ENCODE peak calls at places on chromosomes 3 and 15, in seven cellular contexts. Y, E, H, T, V, B and U are unnamed samples.

GRCh38 chr3:156725706-156726105 is 51.3 kb downstream of the TIPARP start:
- DNase-seq in Y (no peak), E (no peak), H (no peak), T (no peak), V (no peak), B (no peak), U (no peak)

GRCh38 chr3:28000608-28001007 is 240.8 kb upstream of the CMC1 start:
- DNase-seq in Y (no peak), E (no peak), H (no peak), T (no peak), V (no peak), B (no peak), U (no peak)

GRCh38 chr3:187398955-187399354 is 30.8 kb downstream of the RTP4 start:
- DNase-seq in Y (no peak), E (no peak), H (no peak), T (no peak), V (no peak), B (no peak), U (no peak)

GRCh38 chr15:34855397-34855796 is 60.0 kb upstream of the ACTC1 start:
- DNase-seq in Y (peak), E (no peak), H (no peak), T (no peak), V (no peak), B (peak), U (peak)

GRCh38 chr3:141243295-141243707 is 11.7 kb downstream of the PXYLP1 start:
- DNase-seq in Y (peak), E (no peak), H (no peak), T (no peak), V (no peak), B (peak), U (no peak)

GRCh38 chr15:56491110-56491722 is 26.3 kb upstream of the MNS1 start:
- DNase-seq in Y (peak), E (peak), H (peak), T (peak), V (peak), B (peak), U (peak)

GRCh38 chr3:34374521-34374920 is 576.1 kb downstream of the PDCD6IP start:
- DNase-seq in Y (no peak), E (no peak), H (no peak), T (no peak), V (no peak), B (no peak), U (no peak)

GRCh38 chr3:160486459-160486869 is 36.9 kb upstream of the TRIM59 start:
- DNase-seq in Y (peak), E (peak), H (peak), T (no peak), V (peak), B (peak), U (peak)

GRCh38 chr3:129602730-129603560 is 3.5 kb downstream of the PLXND1 start:
- DNase-seq in Y (peak), E (no peak), H (no peak), T (no peak), V (no peak), B (peak), U (no peak)

GRCh38 chr15:100849021-100849831 is 30.4 kb upstream of the ALDH1A3 start:
- DNase-seq in Y (peak), E (no peak), H (peak), T (no peak), V (no peak), B (peak), U (no peak)

GRCh38 chr3:71464613-71465012 is 118.9 kb downstream of the FOXP1 start:
- DNase-seq in Y (no peak), E (no peak), H (no peak), T (no peak), V (no peak), B (no peak), U (no peak)

GRCh38 chr15:25793354-25794050 is 69.6 kb downstream of the ATP10A start:
- DNase-seq in Y (no peak), E (no peak), H (peak), T (peak), V (no peak), B (no peak), U (no peak)

GRCh38 chr3:150603888-150604319 is 783 bp downstream of the SELENOT start:
- DNase-seq in Y (no peak), E (peak), H (no peak), T (no peak), V (no peak), B (no peak), U (no peak)

GRCh38 chr3:128084675-128085021 is 32.4 kb downstream of the SEC61A1 start:
- DNase-seq in Y (no peak), E (no peak), H (no peak), T (no peak), V (no peak), B (no peak), U (no peak)

GRCh38 chr3:173584093-173584833 is 186.7 kb downstream of the NLGN1 start:
- DNase-seq in Y (peak), E (peak), H (peak), T (no peak), V (peak), B (peak), U (peak)

GRCh38 chr3:69249001-69249400 is 126.6 kb upstream of the LMOD3 start:
- DNase-seq in Y (no peak), E (no peak), H (no peak), T (no peak), V (no peak), B (no peak), U (no peak)

GRCh38 chr3:97825101-97825500 is 3.3 kb downstream of the CRYBG3 start:
- DNase-seq in Y (no peak), E (no peak), H (no peak), T (no peak), V (no peak), B (peak), U (no peak)

GRCh38 chr3:97821810-97822775 is at the start of gene CRYBG3:
- DNase-seq in Y (peak), E (peak), H (peak), T (peak), V (peak), B (peak), U (peak)

GRCh38 chr3:97823081-97823480 is 1.3 kb downstream of the CRYBG3 start:
- DNase-seq in Y (peak), E (no peak), H (no peak), T (no peak), V (no peak), B (no peak), U (no peak)

GRCh38 chr3:97821413-97821809 is 400 bp upstream of the CRYBG3 start:
- DNase-seq in Y (no peak), E (no peak), H (no peak), T (no peak), V (no peak), B (no peak), U (peak)

DNA sequence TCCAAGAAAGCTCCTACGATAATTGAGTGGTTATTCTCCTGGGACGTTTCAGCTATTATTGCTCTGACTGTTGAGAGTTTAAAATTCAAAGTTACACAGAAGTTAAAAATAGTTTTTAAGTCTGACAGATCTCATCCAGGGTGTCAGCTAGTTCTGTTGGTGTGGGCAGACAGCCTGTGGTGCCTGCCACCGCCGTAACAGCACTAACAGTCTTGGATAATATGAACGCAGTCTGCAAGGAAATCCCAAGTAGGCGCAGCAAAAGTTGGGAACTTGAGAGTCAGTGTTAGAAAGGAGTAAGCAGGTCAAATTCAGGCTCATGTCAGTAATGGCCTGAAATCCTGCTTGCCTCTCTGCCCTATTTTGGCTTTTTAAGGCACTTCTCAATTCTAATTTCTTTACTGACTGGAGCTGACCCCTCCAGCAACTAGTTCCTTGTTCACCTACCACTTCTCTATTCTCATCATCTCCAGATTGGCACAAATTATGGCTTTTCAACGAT is 1.7 kb downstream of the CRYBG3 start:
- DNase-seq in Y (peak), E (no peak), H (no peak), T (no peak), V (no peak), B (no peak), U (no peak)
- H2AFZ ChIP-seq in Y (peak), E (peak), H (no peak), T (no peak), V (no peak), B (no peak), U (no peak)

GRCh38 chr15:40593588-40594428 is at the start of gene KNL1:
- DNase-seq in Y (peak), E (peak), H (peak), T (peak), V (peak), B (peak), U (peak)

GRCh38 chr15:40595219-40595618 is 1.2 kb downstream of the KNL1 start:
- DNase-seq in Y (peak), E (no peak), H (no peak), T (no peak), V (no peak), B (no peak), U (no peak)

GRCh38 chr15:40594429-40594836 is 384 bp downstream of the KNL1 start:
- DNase-seq in Y (peak), E (no peak), H (peak), T (peak), V (peak), B (peak), U (peak)

GRCh38 chr15:40597024-40597423 is 3.0 kb downstream of the KNL1 start:
- DNase-seq in Y (no peak), E (no peak), H (no peak), T (no peak), V (no peak), B (no peak), U (no peak)

GRCh38 chr15:40595773-40596172 is 1.7 kb downstream of the KNL1 start:
- DNase-seq in Y (no peak), E (no peak), H (no peak), T (no peak), V (no peak), B (no peak), U (no peak)
- H3K4me3 ChIP-seq in Y (peak), E (peak), H (peak), T (peak), V (no peak), B (no peak), U (peak)

GRCh38 chr3:60403866-60404265 is 847.4 kb downstream of the FHIT start:
- DNase-seq in Y (peak), E (no peak), H (no peak), T (no peak), V (no peak), B (peak), U (no peak)
- H3K4me2 ChIP-seq in Y (no peak), E (no peak), H (no peak), T (no peak), V (no peak), B (no peak), U (no peak)

GRCh38 chr3:194373912-194374311 is 4.4 kb upstream of the LRRC15 start:
- DNase-seq in Y (no peak), E (no peak), H (no peak), T (no peak), V (no peak), B (no peak), U (no peak)

GRCh38 chr3:194374930-194375329 is 5.4 kb upstream of the LRRC15 start:
- DNase-seq in Y (no peak), E (no peak), H (no peak), T (no peak), V (no peak), B (no peak), U (no peak)

GRCh38 chr3:194377708-194378107 is 8.2 kb upstream of the LRRC15 start:
- DNase-seq in Y (peak), E (no peak), H (no peak), T (no peak), V (no peak), B (no peak), U (no peak)

GRCh38 chr3:194375921-194376570 is 6.5 kb upstream of the LRRC15 start:
- DNase-seq in Y (no peak), E (no peak), H (no peak), T (no peak), V (no peak), B (no peak), U (no peak)

DNA sequence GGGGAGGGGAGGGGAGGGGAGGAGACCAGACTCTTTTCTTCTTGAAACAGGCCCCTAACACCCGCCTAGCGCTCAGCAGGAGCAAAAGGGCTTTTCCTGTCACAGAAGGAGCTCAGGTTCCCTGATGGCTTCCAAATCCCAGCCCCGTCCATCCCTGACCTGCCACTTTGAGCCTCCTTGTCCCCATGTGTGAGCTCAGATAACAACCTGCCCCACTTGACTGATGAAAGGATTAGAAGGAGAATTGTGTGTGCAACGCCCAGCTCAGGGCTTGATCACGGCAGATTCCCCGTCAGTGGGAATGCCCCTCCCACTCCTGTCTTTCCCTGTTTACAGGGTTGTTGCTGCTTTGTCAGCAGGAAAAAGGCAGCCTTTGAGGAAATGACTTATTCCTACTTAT is 5.9 kb upstream of the LRRC15 start:
- DNase-seq in Y (no peak), E (no peak), H (no peak), T (no peak), V (no peak), B (no peak), U (no peak)
- H2AFZ ChIP-seq in Y (no peak), E (peak), H (no peak), T (no peak), V (no peak), B (peak), U (no peak)

GRCh38 chr15:74128785-74129350 is 1.5 kb upstream of the ISLR2 start:
- DNase-seq in Y (no peak), E (no peak), H (no peak), T (no peak), V (no peak), B (no peak), U (peak)
- H3K4me3 ChIP-seq in Y (no peak), E (peak), H (no peak), T (no peak), V (no peak), B (no peak), U (no peak)

DNA sequence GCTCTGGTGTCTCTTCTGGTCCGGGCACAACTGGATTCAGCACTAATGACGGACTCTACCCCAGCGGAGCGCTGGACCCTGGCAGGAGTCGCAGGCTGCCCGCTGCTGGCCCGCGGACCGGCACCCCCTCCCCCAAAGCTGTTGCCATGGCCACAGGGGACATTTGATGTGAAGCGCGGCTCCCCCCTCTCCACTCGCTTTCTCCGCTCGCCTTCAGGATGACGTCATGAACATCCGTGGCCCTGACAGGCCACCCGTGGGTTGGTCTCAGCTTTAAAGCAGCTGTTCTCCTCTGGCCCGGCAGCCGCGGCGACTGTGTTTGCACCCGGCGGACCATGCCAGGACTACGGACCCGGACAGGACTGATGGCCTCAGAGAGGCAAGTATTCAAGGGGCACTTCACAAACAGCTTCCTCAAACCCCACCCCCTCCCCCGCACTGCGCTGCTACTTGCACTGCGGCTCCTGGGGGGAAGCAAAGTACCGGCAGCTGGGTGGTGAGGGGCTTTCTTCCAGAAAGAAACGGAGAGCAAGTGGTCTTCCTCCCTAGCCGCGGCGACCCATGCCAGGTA is 16.7 kb upstream of the AEN start:
- DNase-seq in Y (no peak), E (no peak), H (no peak), T (no peak), V (no peak), B (no peak), U (peak)
- H3K4me2 ChIP-seq in Y (no peak), E (peak), H (no peak), T (no peak), V (no peak), B (no peak), U (peak)